ENCODE peak calls at places on chromosomes 2 and 18, in four cellular contexts. V is A549, P is aorta, H is kidney. T is an unnamed sample. For H3K4me1 and H3K9me3, the result is how much of the 10 kb centered on the place peaks cover.

GRCh38 chr2:216354236-216354788 is 18.0 kb downstream of the MARCHF4 start:
- DNase-seq in V (no peak), P (no peak), H (no peak), T (no peak)

GRCh38 chr2:202237787-202238233 is 587 bp downstream of the SUMO1 start:
- DNase-seq in V (peak), P (no peak), H (no peak), T (peak)

GRCh38 chr2:239177325-239177724 is 223.5 kb downstream of the HDAC4 start:
- DNase-seq in V (no peak), P (peak), H (peak), T (no peak)

GRCh38 chr2:75559633-75560021 is 1.1 kb downstream of the EVA1A start:
- DNase-seq in V (no peak), P (no peak), H (no peak), T (no peak)

GRCh38 chr18:43661570-43661969 is 384.3 kb upstream of the SYT4 start:
- DNase-seq in V (peak), P (no peak), H (no peak), T (peak)

GRCh38 chr2:241820625-241821384 is 11.8 kb downstream of the NEU4 start:
- DNase-seq in V (no peak), P (peak), H (peak), T (no peak)

GRCh38 chr2:217223222-217223930 is 363.5 kb upstream of the TNP1 start:
- DNase-seq in V (peak), P (no peak), H (no peak), T (no peak)

GRCh38 chr18:27845897-27846296 is 331.0 kb downstream of the CDH2 start:
- DNase-seq in V (no peak), P (no peak), H (no peak), T (no peak)

GRCh38 chr2:123993728-123994323 is 31.3 kb upstream of the CNTNAP5 start:
- DNase-seq in V (peak), P (no peak), H (no peak), T (peak)

GRCh38 chr2:45258251-45258775 is 249.1 kb upstream of the SIX2 start:
- DNase-seq in V (no peak), P (no peak), H (no peak), T (no peak)

GRCh38 chr18:54737986-54738385 is 90.3 kb upstream of the RAB27B start:
- DNase-seq in V (peak), P (no peak), H (no peak), T (no peak)

GRCh38 chr2:181411105-181411849 is 45.9 kb upstream of the ITGA4 start:
- DNase-seq in V (no peak), P (no peak), H (peak), T (peak)

GRCh38 chr2:42927334-42928160 is 135.2 kb upstream of the HAAO start:
- DNase-seq in V (no peak), P (peak), H (no peak), T (no peak)

GRCh38 chr2:167844714-167845530 is 402.5 kb downstream of the STK39 start:
- DNase-seq in V (peak), P (no peak), H (no peak), T (peak)

GRCh38 chr2:19617251-19617650 is 258.8 kb upstream of the OSR1 start:
- DNase-seq in V (peak), P (no peak), H (no peak), T (no peak)

GRCh38 chr18:53796042-53796729 is 428.3 kb downstream of the MBD2 start:
- DNase-seq in V (peak), P (no peak), H (no peak), T (no peak)

GRCh38 chr2:6723865-6724571 is 141.7 kb downstream of the CMPK2 start:
- DNase-seq in V (no peak), P (no peak), H (no peak), T (no peak)

GRCh38 chr2:198054299-198054698 is 249.9 kb downstream of the PLCL1 start:
- DNase-seq in V (peak), P (no peak), H (no peak), T (no peak)

GRCh38 chr2:28356095-28356911 is 36.4 kb upstream of the FOSL2 start:
- DNase-seq in V (peak), P (peak), H (peak), T (no peak)

GRCh38 chr2:516131-516530 is 161.1 kb downstream of the TMEM18 start:
- DNase-seq in V (no peak), P (no peak), H (no peak), T (no peak)

GRCh38 chr2:23705771-23706612 is 220.9 kb downstream of the ATAD2B start:
- DNase-seq in V (no peak), P (no peak), H (no peak), T (no peak)

GRCh38 chr2:166882851-166883250 is 5.4 kb upstream of the XIRP2 start:
- DNase-seq in V (no peak), P (no peak), H (no peak), T (no peak)

GRCh38 chr2:84942964-84943421 is 28.0 kb upstream of the KCMF1 start:
- DNase-seq in V (no peak), P (no peak), H (no peak), T (no peak)

GRCh38 chr2:188303363-188304031 is 11.8 kb downstream of the GULP1 start:
- DNase-seq in V (no peak), P (no peak), H (no peak), T (peak)

GRCh38 chr2:26692814-26693286 is 328 bp downstream of the KCNK3 start:
- DNase-seq in V (peak), P (no peak), H (peak), T (peak)

GRCh38 chr2:26691140-26691539 is 1.4 kb upstream of the KCNK3 start:
- DNase-seq in V (no peak), P (no peak), H (no peak), T (no peak)

GRCh38 chr2:26694001-26694400 is 1.5 kb downstream of the KCNK3 start:
- DNase-seq in V (no peak), P (no peak), H (no peak), T (no peak)

GRCh38 chr2:26691881-26692813 is at the start of gene KCNK3:
- DNase-seq in V (no peak), P (peak), H (peak), T (peak)

DNA sequence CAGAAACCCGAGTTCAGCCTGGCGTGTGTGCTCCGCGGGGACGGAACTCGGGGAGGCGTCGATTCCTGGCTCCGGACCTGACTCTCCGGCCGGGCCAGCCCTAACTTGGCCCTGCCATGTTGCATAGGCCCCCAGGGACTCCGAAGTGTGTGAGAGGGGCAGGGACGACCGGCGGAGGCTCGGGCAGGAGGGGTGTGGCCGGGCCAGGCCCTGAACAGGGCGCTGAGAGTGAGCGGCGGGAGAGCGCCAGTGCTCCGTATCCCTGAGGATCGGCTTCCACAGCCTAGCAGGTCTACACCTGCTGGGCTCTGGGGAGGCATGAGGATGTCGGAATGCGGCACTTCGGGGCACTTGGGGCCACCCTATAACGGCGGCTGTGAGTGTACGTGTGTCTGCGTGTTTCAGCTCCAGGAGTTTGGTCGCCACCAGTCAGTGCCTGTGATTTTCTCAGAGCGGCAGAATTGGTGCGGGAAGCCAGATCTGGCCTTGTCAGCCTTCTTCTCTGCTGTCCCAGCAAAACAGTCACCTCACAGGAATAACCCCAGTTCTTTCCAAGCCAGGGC is 846 bp downstream of the KCNK3 start:
- DNase-seq in V (no peak), P (peak), H (peak), T (no peak)
- H3K4me3 ChIP-seq in V (peak), P (no peak), H (peak), T (no peak)

DNA sequence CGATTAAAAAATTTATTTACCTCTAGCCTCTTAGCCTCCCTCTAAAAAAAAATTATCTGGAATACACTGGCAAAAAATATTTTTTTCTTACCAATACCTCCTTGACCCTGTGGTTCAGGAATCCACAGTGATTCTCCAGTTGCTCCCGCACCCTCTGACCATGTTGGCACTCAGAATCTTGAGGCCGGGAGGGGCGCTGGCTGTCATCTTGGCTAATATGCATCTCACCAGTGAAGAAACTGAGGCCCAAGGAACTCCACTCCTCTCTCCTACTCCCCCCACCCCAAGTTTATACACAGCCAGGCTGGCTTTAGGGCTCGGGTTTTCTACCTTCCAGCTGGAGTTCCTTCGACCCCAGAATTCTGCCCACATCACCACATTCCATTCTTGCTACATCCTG is 97.8 kb upstream of the THOC1 start:
- DNase-seq in V (no peak), P (no peak), H (no peak), T (no peak)
- H3K4me1 ChIP-seq in V (under half), P (under half), H (under half), T (under half)

GRCh38 chr2:109442715-109443319 is 170.9 kb downstream of the SEPTIN10 start:
- DNase-seq in V (no peak), P (no peak), H (no peak), T (no peak)

GRCh38 chr2:109447251-109447661 is 166.5 kb downstream of the SEPTIN10 start:
- DNase-seq in V (no peak), P (peak), H (no peak), T (no peak)

GRCh38 chr2:109447811-109448210 is 166.0 kb downstream of the SEPTIN10 start:
- DNase-seq in V (no peak), P (peak), H (no peak), T (no peak)

GRCh38 chr2:109446531-109447131 is 167.1 kb downstream of the SEPTIN10 start:
- DNase-seq in V (no peak), P (peak), H (no peak), T (no peak)

DNA sequence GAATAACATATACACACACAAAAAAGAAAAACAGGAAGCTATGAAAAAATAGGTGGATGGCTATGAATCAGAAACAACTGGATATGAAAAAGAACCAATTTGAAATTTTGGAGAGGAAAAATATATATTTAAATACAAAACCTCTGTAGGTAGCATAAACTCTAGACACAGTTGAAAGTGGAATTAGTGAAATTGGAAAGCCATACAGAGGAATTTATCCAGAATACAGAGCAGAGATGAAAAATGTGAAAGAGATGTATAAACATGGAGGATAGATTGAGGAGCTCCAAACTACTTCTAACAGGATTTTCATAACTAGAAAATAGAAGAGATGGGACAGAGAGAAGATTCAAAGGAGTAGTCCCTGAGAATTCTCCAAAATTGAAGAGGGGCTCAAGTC is 168.8 kb downstream of the SEPTIN10 start:
- DNase-seq in V (no peak), P (no peak), H (no peak), T (no peak)
- H3K9me3 ChIP-seq in V (under half), P (under half), H (under half), T (under half)

DNA sequence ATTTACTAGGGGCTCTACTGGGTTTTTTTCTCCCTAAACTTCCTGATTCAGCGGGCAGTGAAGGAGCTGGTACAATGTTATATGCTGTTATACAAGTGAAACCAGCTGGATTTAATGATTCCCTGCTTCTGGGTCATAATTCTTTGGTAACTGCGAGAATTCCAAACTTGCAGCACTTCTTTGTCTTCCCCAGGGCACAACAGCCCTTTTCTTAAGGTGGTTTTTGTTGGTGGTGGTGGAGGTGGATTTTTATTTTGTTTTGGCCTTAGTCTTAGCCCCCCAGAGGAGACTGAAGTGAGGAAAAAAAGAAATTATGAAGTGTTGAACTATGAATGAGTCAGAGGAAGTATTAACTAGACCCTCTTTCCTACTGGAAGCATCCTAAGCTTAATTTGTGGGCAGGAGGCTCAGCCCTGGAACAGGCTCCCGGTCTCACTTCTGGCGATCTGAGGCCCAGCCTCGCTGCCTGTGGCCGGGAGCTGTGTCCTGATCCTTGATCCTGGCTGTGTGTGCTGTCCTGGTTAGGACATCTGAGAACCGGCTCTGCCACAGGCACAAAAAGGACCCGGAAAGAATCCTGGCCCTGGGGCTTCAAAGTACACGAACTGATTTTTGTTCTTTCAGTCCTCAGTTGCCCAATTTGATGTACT is 141.9 kb downstream of the LYPD6B start:
- DNase-seq in V (no peak), P (no peak), H (peak), T (no peak)
- H3K4me3 ChIP-seq in V (no peak), P (no peak), H (no peak), T (no peak)

GRCh38 chr18:11990541-11990940 is 9.2 kb downstream of the IMPA2 start:
- DNase-seq in V (no peak), P (peak), H (peak), T (no peak)
- H3K4me1 ChIP-seq in V (half or more), P (under half), H (half or more), T (under half)

GRCh38 chr2:119201815-119202214 is 21.8 kb upstream of the STEAP3 start:
- DNase-seq in V (no peak), P (no peak), H (no peak), T (no peak)
- H3K9me3 ChIP-seq in V (under half), P (under half), H (under half), T (under half)

DNA sequence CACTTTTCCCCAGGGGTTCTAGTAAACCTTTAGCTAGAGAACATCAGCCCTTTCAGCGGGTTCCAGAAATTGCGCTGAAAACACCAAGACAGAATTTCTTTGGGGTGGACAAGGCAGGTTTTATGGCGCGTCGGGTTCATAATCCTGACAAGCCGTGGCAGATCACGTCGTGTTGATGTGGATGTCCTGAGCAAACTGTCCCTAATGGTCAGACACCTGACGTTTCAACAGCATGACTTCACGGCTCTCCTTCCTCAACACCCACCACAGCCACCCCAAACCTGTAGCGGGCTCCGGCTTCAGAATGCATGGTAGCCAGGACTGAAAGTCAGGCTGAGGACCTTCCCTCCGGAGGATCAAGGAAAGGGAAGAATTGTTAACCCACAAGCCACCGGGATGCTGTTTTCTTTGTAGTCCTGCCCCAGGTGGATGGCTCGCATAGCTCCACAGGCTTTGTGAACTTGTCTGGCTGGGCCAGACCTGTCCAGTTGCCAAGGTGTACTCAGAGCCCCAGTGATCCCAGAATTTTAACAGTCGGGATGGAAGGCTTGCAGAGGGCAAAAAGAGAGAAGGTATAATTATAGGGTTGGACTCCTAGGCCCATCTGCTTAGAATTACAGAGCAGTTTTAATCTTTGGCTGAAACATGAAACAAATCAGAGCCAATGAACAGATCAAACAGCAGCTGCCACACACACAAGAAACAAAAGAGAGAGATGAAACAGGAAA is 1.5 kb downstream of the APCDD1 start:
- DNase-seq in V (no peak), P (no peak), H (no peak), T (no peak)
- H3K4me3 ChIP-seq in V (no peak), P (peak), H (peak), T (no peak)

GRCh38 chr2:127083819-127084503 is 23.0 kb downstream of the BIN1 start:
- DNase-seq in V (no peak), P (peak), H (peak), T (no peak)

GRCh38 chr2:127084611-127085031 is 22.3 kb downstream of the BIN1 start:
- DNase-seq in V (no peak), P (no peak), H (no peak), T (no peak)

GRCh38 chr2:127081826-127082633 is 24.9 kb downstream of the BIN1 start:
- DNase-seq in V (no peak), P (no peak), H (no peak), T (no peak)

GRCh38 chr2:127080941-127081769 is 25.8 kb downstream of the BIN1 start:
- DNase-seq in V (no peak), P (no peak), H (peak), T (no peak)

DNA sequence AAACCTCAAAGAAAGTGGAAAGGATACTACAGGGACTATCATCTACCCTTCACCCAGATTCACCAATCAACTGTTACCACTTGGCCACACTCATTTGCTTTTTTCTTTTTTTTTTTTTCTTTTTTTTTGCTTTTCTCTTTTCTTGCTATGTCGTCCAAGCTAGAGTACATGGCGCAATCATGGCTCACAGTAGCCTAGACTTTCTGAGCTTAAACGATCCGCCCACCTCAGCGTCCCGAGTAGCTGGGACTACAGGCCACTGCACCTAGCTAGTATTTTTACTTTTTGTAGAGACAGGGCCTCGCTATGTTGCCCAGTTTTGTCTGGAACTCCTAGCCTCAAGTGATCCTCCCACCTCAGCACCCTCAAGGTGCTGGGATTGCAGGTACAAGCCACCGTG is 24.0 kb downstream of the BIN1 start:
- DNase-seq in V (no peak), P (no peak), H (no peak), T (no peak)
- H3K4me1 ChIP-seq in V (half or more), P (under half), H (under half), T (under half)

GRCh38 chr2:212858496-212858895 is 292.9 kb downstream of the IKZF2 start:
- DNase-seq in V (no peak), P (no peak), H (no peak), T (no peak)

GRCh38 chr2:212863185-212863588 is 288.2 kb downstream of the IKZF2 start:
- DNase-seq in V (peak), P (no peak), H (no peak), T (peak)

GRCh38 chr2:212864186-212864585 is 287.2 kb downstream of the IKZF2 start:
- DNase-seq in V (no peak), P (no peak), H (no peak), T (no peak)
- H3K9me3 ChIP-seq in V (under half), P (under half), H (under half), T (under half)

GRCh38 chr18:50665519-50665918 is 105.6 kb downstream of the MAPK4 start:
- DNase-seq in V (no peak), P (peak), H (no peak), T (no peak)

GRCh38 chr18:50662775-50663383 is 103.0 kb downstream of the MAPK4 start:
- DNase-seq in V (no peak), P (peak), H (no peak), T (no peak)

GRCh38 chr18:50666536-50666935 is 106.6 kb downstream of the MAPK4 start:
- DNase-seq in V (no peak), P (peak), H (no peak), T (no peak)

GRCh38 chr18:50663626-50664441 is 103.9 kb downstream of the MAPK4 start:
- DNase-seq in V (no peak), P (peak), H (no peak), T (no peak)

DNA sequence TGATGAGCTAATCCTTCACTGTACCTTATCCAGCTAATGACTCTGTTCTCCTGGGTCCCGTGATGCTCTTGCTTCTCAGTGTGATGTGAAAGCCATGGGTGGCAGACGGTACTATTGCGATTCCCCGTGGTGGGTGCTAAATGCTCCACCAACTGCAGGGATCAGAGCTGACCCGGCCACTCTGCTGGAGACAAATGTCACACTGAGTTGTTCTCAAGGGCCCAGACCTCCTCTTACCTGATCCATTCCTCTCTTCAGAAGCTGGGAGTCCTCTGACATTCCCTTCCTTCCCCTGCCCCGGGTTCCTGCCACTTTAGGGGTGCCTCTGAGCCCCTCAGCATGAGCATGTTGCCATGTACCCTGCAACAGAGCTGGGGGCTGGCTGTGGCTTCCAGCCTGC is 105.1 kb downstream of the MAPK4 start:
- DNase-seq in V (no peak), P (peak), H (no peak), T (no peak)
- H3K4me3 ChIP-seq in V (no peak), P (no peak), H (no peak), T (no peak)

T was measured in HAP-1.